ENCODE peak calls at places on chromosomes 6 and 20, in nine cellular contexts. X is body of pancreas, H is transverse colon, Q is K562, F is ovary, N is stomach, U is thyroid gland, L is right lobe of liver, D is IMR-90. R is an unnamed sample. For H3K36me3 and H3K4me1, the result is how much of the 10 kb centered on the place peaks cover.

GRCh38 chr6:119445666-119446622 is 96.4 kb upstream of the MAN1A1 start:
- DNase-seq in X (no peak), H (no peak), Q (no peak), F (no peak), N (no peak), U (no peak), L (no peak), D (peak), R (no peak)

GRCh38 chr6:5671162-5671561 is 335.6 kb downstream of the NRN1 start:
- DNase-seq in X (no peak), H (no peak), Q (peak), F (no peak), N (no peak), U (no peak), L (no peak), D (peak), R (no peak)

GRCh38 chr6:112990971-112991370 is 643.8 kb downstream of the RFPL4B start:
- DNase-seq in X (no peak), H (no peak), Q (no peak), F (no peak), N (no peak), U (no peak), L (no peak), D (peak), R (no peak)

GRCh38 chr6:53484409-53485280 is 60.3 kb downstream of the GCLC start:
- DNase-seq in X (peak), H (peak), Q (peak), F (peak), N (peak), U (peak), L (no peak), D (peak), R (peak)

GRCh38 chr6:80382796-80383195 is 276.3 kb downstream of the BCKDHB start:
- DNase-seq in X (no peak), H (no peak), Q (no peak), F (no peak), N (no peak), U (no peak), L (no peak), D (peak), R (no peak)

GRCh38 chr20:60365882-60366281 is 407.7 kb downstream of the CDH26 start:
- DNase-seq in X (no peak), H (no peak), Q (no peak), F (no peak), N (no peak), U (no peak), L (no peak), D (no peak), R (no peak)

GRCh38 chr6:1712451-1712850 is 102.7 kb downstream of the FOXC1 start:
- DNase-seq in X (no peak), H (no peak), Q (no peak), F (no peak), N (no peak), U (no peak), L (no peak), D (no peak), R (no peak)

GRCh38 chr6:108168501-108168979 is 2.7 kb downstream of the NR2E1 start:
- DNase-seq in X (peak), H (peak), Q (no peak), F (no peak), N (peak), U (peak), L (peak), D (no peak), R (no peak)

GRCh38 chr6:53210821-53211220 is 62.2 kb upstream of the GCM1 start:
- DNase-seq in X (no peak), H (no peak), Q (no peak), F (no peak), N (no peak), U (no peak), L (no peak), D (no peak), R (no peak)

GRCh38 chr6:155481215-155481614 is 25.6 kb upstream of the NOX3 start:
- DNase-seq in X (no peak), H (no peak), Q (no peak), F (no peak), N (no peak), U (no peak), L (no peak), D (peak), R (no peak)

GRCh38 chr6:31878761-31879542 is at the start of gene SLC44A4:
- DNase-seq in X (peak), H (peak), Q (peak), F (no peak), N (peak), U (peak), L (no peak), D (no peak), R (no peak)

GRCh38 chr6:89339565-89339964 is 13.0 kb downstream of the UBE2J1 start:
- DNase-seq in X (no peak), H (no peak), Q (no peak), F (no peak), N (no peak), U (no peak), L (no peak), D (no peak), R (no peak)

GRCh38 chr6:47414517-47415167 is 62.9 kb upstream of the CD2AP start:
- DNase-seq in X (peak), H (no peak), Q (no peak), F (no peak), N (no peak), U (no peak), L (no peak), D (peak), R (no peak)

GRCh38 chr6:30097902-30098606 is 14.8 kb downstream of the TRIM31 start:
- DNase-seq in X (no peak), H (peak), Q (no peak), F (no peak), N (peak), U (no peak), L (no peak), D (no peak), R (no peak)

GRCh38 chr20:14716251-14716650 is 378.8 kb upstream of the FLRT3 start:
- DNase-seq in X (no peak), H (no peak), Q (no peak), F (no peak), N (no peak), U (no peak), L (no peak), D (no peak), R (no peak)

GRCh38 chr20:31569163-31570020 is 35.7 kb upstream of the ID1 start:
- DNase-seq in X (peak), H (peak), Q (peak), F (peak), N (peak), U (peak), L (peak), D (peak), R (no peak)

GRCh38 chr6:11174245-11174616 is 58.2 kb downstream of the NEDD9 start:
- DNase-seq in X (no peak), H (no peak), Q (no peak), F (no peak), N (no peak), U (no peak), L (no peak), D (no peak), R (no peak)

DNA sequence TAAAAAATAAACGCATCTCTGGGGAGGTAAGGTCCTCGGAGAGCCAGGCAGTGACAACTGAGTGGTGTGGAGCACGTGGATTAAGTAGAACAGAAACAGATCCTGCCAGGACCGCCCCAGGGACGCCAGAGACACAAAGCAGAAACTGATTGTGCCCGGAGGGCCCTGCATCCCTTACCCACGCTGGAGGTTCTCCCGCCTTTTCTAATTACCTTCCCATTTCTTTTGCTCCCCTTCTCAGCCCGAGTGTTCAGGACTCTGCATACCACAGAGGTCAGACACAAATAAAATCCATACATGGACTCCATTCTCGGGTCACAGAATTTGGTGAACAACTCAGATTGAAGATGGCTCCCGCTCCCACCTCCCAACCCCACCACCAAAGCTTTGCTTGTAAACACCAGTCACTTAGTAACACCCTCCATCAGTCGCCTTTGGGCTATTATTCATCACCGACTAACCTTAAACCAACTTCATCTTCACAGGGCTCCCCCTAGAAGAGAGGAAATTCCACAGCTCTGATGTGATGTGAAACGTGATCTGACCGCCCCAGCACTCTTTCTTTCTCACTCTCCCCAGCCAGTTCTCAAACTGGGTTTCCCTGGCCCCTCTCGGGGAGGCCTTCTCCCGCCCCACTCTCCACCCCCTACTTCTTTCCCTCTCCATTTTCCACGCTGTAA is 32.6 kb upstream of the PIM1 start:
- DNase-seq in X (no peak), H (no peak), Q (no peak), F (no peak), N (no peak), U (no peak), L (peak), D (peak), R (no peak)
- TF ChIP-seq POLR2A in X (no peak), H (no peak), Q (no peak), F (no peak), N (no peak), U (no peak), L (no peak), D (peak), R (no peak)

GRCh38 chr6:35356391-35356790 is 14.0 kb downstream of the PPARD start:
- DNase-seq in X (no peak), H (no peak), Q (no peak), F (no peak), N (no peak), U (no peak), L (no peak), D (no peak), R (no peak)

GRCh38 chr6:35351422-35351821 is 9.1 kb downstream of the PPARD start:
- DNase-seq in X (no peak), H (no peak), Q (no peak), F (no peak), N (no peak), U (no peak), L (no peak), D (no peak), R (no peak)

GRCh38 chr6:35354361-35355135 is 12.2 kb downstream of the PPARD start:
- DNase-seq in X (no peak), H (no peak), Q (no peak), F (no peak), N (no peak), U (no peak), L (no peak), D (peak), R (no peak)

GRCh38 chr6:35357671-35358070 is 15.3 kb downstream of the PPARD start:
- DNase-seq in X (no peak), H (no peak), Q (no peak), F (no peak), N (peak), U (no peak), L (no peak), D (no peak), R (no peak)

GRCh38 chr6:35352735-35353134 is 10.4 kb downstream of the PPARD start:
- DNase-seq in X (no peak), H (no peak), Q (no peak), F (no peak), N (no peak), U (no peak), L (no peak), D (no peak), R (no peak)
- H3K36me3 ChIP-seq in X (under half), H (under half), Q (under half), F (under half), N (half or more), U (under half), L (under half), D (half or more), R (half or more)

GRCh38 chr6:169292340-169293124 is 38.9 kb upstream of the THBS2 start:
- DNase-seq in X (no peak), H (no peak), Q (no peak), F (no peak), N (no peak), U (no peak), L (no peak), D (peak), R (peak)
- H3K4me1 ChIP-seq in X (under half), H (under half), Q (under half), F (under half), N (under half), U (under half), L (under half), D (under half), R (under half)

GRCh38 chr6:162125659-162126058 is 601.9 kb downstream of the PRKN start:
- DNase-seq in X (no peak), H (no peak), Q (no peak), F (no peak), N (no peak), U (no peak), L (no peak), D (no peak), R (no peak)
- TF ChIP-seq POLR2A in X (no peak), H (no peak), Q (no peak), F (no peak), N (no peak), U (no peak), L (no peak), D (no peak), R (no peak)

GRCh38 chr6:56036911-56037310 is 161.5 kb upstream of the BMP5 start:
- DNase-seq in X (no peak), H (no peak), Q (no peak), F (no peak), N (no peak), U (no peak), L (no peak), D (no peak), R (no peak)

GRCh38 chr6:56037587-56037986 is 162.2 kb upstream of the BMP5 start:
- DNase-seq in X (no peak), H (no peak), Q (no peak), F (no peak), N (no peak), U (no peak), L (no peak), D (no peak), R (no peak)

GRCh38 chr6:56038764-56039163 is 163.4 kb upstream of the BMP5 start:
- DNase-seq in X (no peak), H (no peak), Q (no peak), F (no peak), N (no peak), U (no peak), L (no peak), D (no peak), R (no peak)

DNA sequence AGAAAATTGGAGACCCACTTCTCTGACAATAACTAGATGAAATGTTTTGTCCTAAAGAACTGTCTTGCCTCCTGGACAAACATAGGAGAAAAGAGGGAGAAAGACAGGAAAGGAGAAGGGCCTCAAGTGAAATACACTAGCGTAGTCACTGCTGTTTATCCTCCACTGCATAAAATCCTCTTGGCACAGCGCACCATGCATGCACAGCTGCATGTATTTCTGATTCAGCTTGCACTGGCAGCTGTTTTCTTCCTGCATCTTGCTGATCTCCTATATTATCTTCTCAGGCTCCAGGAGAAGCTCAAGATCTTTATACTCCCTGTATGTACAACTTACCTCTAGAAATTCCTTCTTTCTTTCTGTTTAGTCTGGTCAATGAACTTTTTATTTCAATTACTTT is 158.1 kb upstream of the BMP5 start:
- DNase-seq in X (no peak), H (no peak), Q (no peak), F (no peak), N (no peak), U (no peak), L (no peak), D (no peak), R (no peak)
- H3K36me3 ChIP-seq in X (under half), H (under half), Q (under half), F (under half), N (under half), U (under half), L (under half), D (under half), R (under half)